ENCODE peak calls at places on chromosome 5, in eight cellular contexts. P is stomach, R is GM23338, J is sigmoid colon, U is transverse colon, A is prostate gland, W is upper lobe of left lung, I is spleen. D is an unnamed sample. For H3K27me3, the result is how much of the 10 kb centered on the place peaks cover.

GRCh38 chr5:76084496-76085285 is 1.5 kb downstream of the SV2C start:
- DNase-seq in U (no peak), I (peak), P (no peak), R (peak), W (no peak), A (no peak), J (no peak), D (no peak)

GRCh38 chr5:35926389-35927051 is 11.9 kb downstream of the CAPSL start:
- DNase-seq in U (peak), A (peak), J (no peak), I (no peak), W (no peak), R (peak), P (peak), D (peak)

GRCh38 chr5:151900876-151901275 is 23.8 kb downstream of the GLRA1 start:
- DNase-seq in J (no peak), U (no peak), R (no peak), I (no peak), P (no peak), W (no peak), A (no peak), D (no peak)

GRCh38 chr5:25006734-25007133 is 362.0 kb upstream of the CDH10 start:
- DNase-seq in J (no peak), U (no peak), R (peak), I (no peak), A (no peak), W (no peak), P (no peak), D (peak)

GRCh38 chr5:128380324-128380723 is 157.7 kb downstream of the FBN2 start:
- DNase-seq in A (no peak), W (no peak), J (no peak), P (no peak), I (no peak), R (no peak), U (no peak), D (no peak)

GRCh38 chr5:141121563-141121962 is at the start of gene PCDHB4:
- DNase-seq in J (no peak), P (no peak), U (no peak), W (no peak), A (no peak), R (peak), I (no peak), D (no peak)

GRCh38 chr5:73304381-73304780 is 131.4 kb downstream of the TMEM174 start:
- DNase-seq in R (no peak), A (no peak), P (no peak), J (no peak), W (no peak), I (no peak), U (no peak), D (no peak)

GRCh38 chr5:29853711-29854110 is 1339.8 kb upstream of the CDH6 start:
- DNase-seq in J (no peak), P (no peak), R (no peak), I (no peak), W (no peak), A (no peak), U (no peak), D (no peak)

GRCh38 chr5:28737682-28738081 is 1699.3 kb upstream of the CDH9 start:
- DNase-seq in W (no peak), I (no peak), J (no peak), U (no peak), P (no peak), R (no peak), A (no peak), D (no peak)

GRCh38 chr5:95913663-95914062 is 48.0 kb downstream of the ELL2 start:
- DNase-seq in A (no peak), U (no peak), R (no peak), I (no peak), J (no peak), P (no peak), W (no peak), D (no peak)

GRCh38 chr5:1406681-1407640 is 38.3 kb downstream of the SLC6A3 start:
- DNase-seq in A (no peak), I (peak), W (no peak), R (no peak), U (no peak), P (no peak), J (peak), D (no peak)

GRCh38 chr5:73985145-73985544 is 359.1 kb downstream of the ARHGEF28 start:
- DNase-seq in W (peak), U (no peak), R (peak), P (no peak), A (no peak), J (no peak), I (no peak), D (no peak)

DNA sequence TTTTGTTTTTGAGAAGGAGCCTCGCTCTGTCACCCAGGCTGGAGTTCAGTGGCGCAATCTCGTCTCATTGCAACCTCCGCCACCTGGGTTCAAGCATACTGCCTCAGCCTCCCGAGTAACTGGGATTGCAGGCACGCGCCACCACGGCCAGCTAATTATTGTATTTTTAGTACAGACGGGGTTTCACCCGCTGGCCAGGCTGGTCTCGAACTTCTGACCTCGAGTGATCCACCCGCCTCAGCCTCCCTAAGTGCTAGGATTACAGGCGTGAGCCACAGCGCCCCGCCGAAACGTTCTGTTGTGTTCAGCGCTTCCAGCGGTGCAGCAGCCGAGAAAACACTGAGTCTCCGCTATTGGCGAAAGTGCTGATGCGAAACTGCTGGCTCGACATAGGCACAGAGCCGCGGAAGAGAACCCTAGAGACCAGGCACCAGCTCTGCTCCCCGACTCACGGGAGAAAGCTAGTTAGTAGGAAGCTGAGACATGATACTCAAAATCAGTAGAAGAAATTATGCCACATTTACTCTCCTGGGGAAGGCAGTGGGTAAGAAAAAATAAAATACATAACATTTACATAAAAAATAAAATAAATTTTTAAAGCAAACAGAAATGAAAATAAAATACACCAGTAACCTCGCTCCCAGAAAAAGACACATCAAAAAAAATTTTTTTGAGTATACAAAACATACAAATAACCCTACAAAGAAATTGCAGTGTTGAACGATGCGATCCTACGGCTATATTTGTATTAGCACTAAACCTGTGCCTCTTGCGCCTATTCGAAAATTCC is 31.6 kb downstream of the ANXA2R start:
- DNase-seq in R (peak), P (peak), U (peak), W (peak), A (peak), J (peak), I (peak), D (peak)
- H3K27me3 ChIP-seq in R (half or more), P (under half), U (half or more), W (under half), A (under half), J (half or more), I (under half), D (under half)

GRCh38 chr5:142486020-142486419 is 161.2 kb upstream of the SPRY4 start:
- DNase-seq in J (no peak), W (no peak), R (no peak), A (no peak), U (no peak), P (no peak), I (no peak), D (no peak)
- TF ChIP-seq POLR2AphosphoS5 in J (no peak), W (no peak), R (no peak), A (no peak), U (no peak), P (no peak), I (no peak), D (no peak)

DNA sequence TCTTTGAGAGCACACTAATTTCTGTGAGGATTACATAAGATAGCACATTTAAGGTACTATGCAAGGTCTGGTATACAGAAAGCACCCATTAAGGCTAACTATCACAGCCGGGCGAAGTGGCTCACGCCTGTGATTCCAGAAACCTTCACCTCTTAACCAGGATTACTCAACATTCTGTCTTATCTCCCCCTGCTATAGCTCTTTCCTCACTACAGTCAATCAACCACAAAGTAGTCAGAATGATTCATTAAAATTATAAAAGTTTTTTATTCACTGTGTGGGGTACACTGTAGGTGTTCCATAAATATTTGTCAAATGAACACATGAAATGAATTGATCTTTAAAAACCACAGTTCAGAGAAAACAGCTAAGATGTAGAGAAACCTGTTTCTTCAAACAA is 48.7 kb downstream of the CHD1 start:
- DNase-seq in W (peak), R (no peak), I (no peak), A (no peak), U (no peak), J (no peak), P (no peak), D (no peak)
- H3K27me3 ChIP-seq in W (under half), R (under half), I (under half), A (under half), U (under half), J (under half), P (under half), D (under half)

DNA sequence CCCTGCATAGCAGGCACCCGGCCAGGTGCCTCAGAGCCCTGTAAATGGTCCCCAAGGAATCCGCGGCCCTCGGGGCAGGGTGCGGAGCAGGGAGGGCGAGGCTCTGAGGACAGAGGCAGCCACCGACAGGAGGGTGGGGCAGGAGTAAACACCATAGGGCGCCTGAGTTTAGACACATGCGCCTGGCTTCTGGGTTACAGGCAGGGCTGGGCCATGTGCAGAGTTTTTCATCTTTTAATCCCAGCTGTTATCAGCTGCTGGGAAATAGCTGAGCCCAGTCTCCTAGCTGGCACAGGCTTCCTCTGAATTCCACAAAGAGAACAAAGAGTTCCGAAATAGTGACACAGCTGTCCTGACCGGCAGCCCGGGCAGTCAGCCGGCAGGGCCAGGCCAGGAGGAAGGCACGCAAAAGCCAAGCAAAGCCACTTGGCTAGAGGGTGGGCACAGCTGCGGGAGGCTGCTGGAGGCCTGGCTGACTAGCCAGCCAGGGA is 98.9 kb upstream of the PHYKPL start:
- DNase-seq in I (peak), J (peak), P (peak), R (no peak), A (peak), W (peak), U (peak), D (no peak)
- TF ChIP-seq POLR2AphosphoS5 in I (peak), J (peak), P (peak), R (no peak), A (peak), W (peak), U (peak), D (no peak)

GRCh38 chr5:135450328-135450727 is 1.8 kb downstream of the TIFAB start:
- DNase-seq in J (peak), U (no peak), I (no peak), W (no peak), P (peak), R (no peak), A (no peak), D (no peak)

GRCh38 chr5:135450957-135451356 is 1.2 kb downstream of the TIFAB start:
- DNase-seq in I (no peak), U (no peak), R (no peak), W (peak), P (no peak), A (no peak), J (peak), D (no peak)

GRCh38 chr5:135453613-135454012 is 1.5 kb upstream of the TIFAB start:
- DNase-seq in P (no peak), W (no peak), R (no peak), U (no peak), A (no peak), J (no peak), I (no peak), D (no peak)

GRCh38 chr5:135452366-135453030 is 347 bp upstream of the TIFAB start:
- DNase-seq in I (peak), A (no peak), R (no peak), P (no peak), J (peak), U (no peak), W (peak), D (peak)

GRCh38 chr5:135451581-135452360 is at the start of gene TIFAB:
- DNase-seq in R (no peak), I (no peak), W (peak), U (no peak), J (peak), P (peak), A (no peak), D (no peak)
- H3K27me3 ChIP-seq in R (under half), I (under half), W (under half), U (under half), J (under half), P (under half), A (under half), D (under half)